ENCODE peak calls at places on chromosomes 5 and 9, in nine cellular contexts. Q is psoas muscle; F is neural progenitor cell; C is iPS DF 6.9; Z is naive thymus-derived CD4-positive, alpha-beta T cell; I is kidney glomerular epithelial cell; N is GM23248; G is RCC 7860; S is A549. B is an unnamed sample.

GRCh38 chr9:131045300-131046092 is 36.5 kb downstream of the LAMC3 start:
- DNase-seq in F (no peak), C (no peak), I (no peak), G (no peak), N (peak), Z (peak), Q (no peak), S (peak), B (no peak)

GRCh38 chr5:148976569-148977321 is 86.1 kb downstream of the SH3TC2 start:
- DNase-seq in N (peak), Q (no peak), S (no peak), G (peak), F (peak), Z (no peak), I (peak), C (no peak), B (no peak)

GRCh38 chr5:151662805-151663204 is 23.9 kb downstream of the SPARC start:
- DNase-seq in F (no peak), I (no peak), C (no peak), Q (no peak), Z (no peak), G (no peak), N (no peak), S (no peak), B (no peak)

GRCh38 chr5:2093859-2094615 is 211.3 kb upstream of the IRX4 start:
- DNase-seq in N (peak), Z (no peak), Q (peak), G (no peak), F (no peak), S (no peak), I (no peak), C (no peak), B (peak)

GRCh38 chr5:168770036-168770498 is 190.9 kb upstream of the PANK3 start:
- DNase-seq in Z (no peak), N (no peak), I (no peak), C (no peak), G (no peak), S (no peak), F (peak), Q (no peak), B (no peak)

GRCh38 chr5:74588415-74588814 is 52.1 kb downstream of the ENC1 start:
- DNase-seq in S (no peak), G (no peak), F (no peak), N (no peak), C (no peak), Z (no peak), Q (no peak), I (no peak), B (no peak)

GRCh38 chr5:34599471-34600117 is 56.5 kb upstream of the RAI14 start:
- DNase-seq in F (no peak), S (no peak), Q (no peak), Z (no peak), I (no peak), C (no peak), G (no peak), N (peak), B (no peak)

GRCh38 chr5:177189965-177190364 is 56.4 kb downstream of the NSD1 start:
- DNase-seq in I (no peak), N (no peak), Z (no peak), Q (no peak), S (no peak), G (no peak), F (no peak), C (no peak), B (no peak)

GRCh38 chr5:81506900-81507588 is 113.1 kb upstream of the ACOT12 start:
- DNase-seq in G (peak), Q (no peak), I (peak), F (peak), S (peak), N (peak), Z (peak), C (peak), B (peak)

GRCh38 chr9:93235278-93235960 is 51.5 kb downstream of the WNK2 start:
- DNase-seq in Z (no peak), F (no peak), C (no peak), S (no peak), N (no peak), G (no peak), I (no peak), Q (no peak), B (no peak)

GRCh38 chr5:66875325-66875724 is 279.1 kb downstream of the MAST4 start:
- DNase-seq in N (no peak), S (no peak), C (no peak), I (no peak), F (no peak), Z (no peak), Q (no peak), G (no peak), B (no peak)

GRCh38 chr5:138022912-138023311 is 10.0 kb downstream of the FAM13B start:
- DNase-seq in S (no peak), I (no peak), Z (no peak), G (no peak), F (no peak), C (no peak), Q (no peak), N (no peak), B (no peak)

GRCh38 chr5:175797521-175798038 is 73.8 kb upstream of the CPLX2 start:
- DNase-seq in N (no peak), G (no peak), S (no peak), F (peak), C (no peak), Q (no peak), Z (no peak), I (no peak), B (no peak)

GRCh38 chr9:14317667-14318255 is 3.8 kb upstream of the NFIB start:
- DNase-seq in S (no peak), I (no peak), Z (no peak), C (no peak), N (no peak), G (no peak), F (no peak), Q (no peak), B (no peak)

GRCh38 chr5:153539983-153540382 is 49.5 kb downstream of the GRIA1 start:
- DNase-seq in F (no peak), I (no peak), Z (no peak), N (no peak), Q (no peak), C (no peak), G (no peak), S (no peak), B (no peak)

GRCh38 chr9:113828211-113828610 is 47.9 kb upstream of the ZNF618 start:
- DNase-seq in C (no peak), N (peak), F (no peak), Q (no peak), G (no peak), I (no peak), S (no peak), Z (no peak), B (no peak)

GRCh38 chr9:4333787-4334186 is 33.9 kb upstream of the GLIS3 start:
- DNase-seq in Q (no peak), S (no peak), C (no peak), F (no peak), Z (no peak), G (no peak), I (no peak), N (no peak), B (no peak)

GRCh38 chr5:73119492-73120157 is 750 bp upstream of the TMEM171 start:
- DNase-seq in Q (peak), C (no peak), S (no peak), I (peak), F (peak), G (peak), N (no peak), Z (no peak), B (no peak)

GRCh38 chr5:127028822-127029457 is 1.4 kb downstream of the MARCHF3 start:
- DNase-seq in G (no peak), F (no peak), Z (no peak), S (no peak), C (no peak), I (no peak), Q (no peak), N (no peak), B (no peak)

GRCh38 chr5:95697781-95698681 is 15.2 kb upstream of the SPATA9 start:
- DNase-seq in F (no peak), N (peak), S (no peak), G (peak), C (no peak), Z (no peak), I (peak), Q (no peak), B (no peak)

GRCh38 chr5:157594237-157594636 is 18.7 kb upstream of the ADAM19 start:
- DNase-seq in I (no peak), F (no peak), S (no peak), Q (no peak), Z (no peak), G (no peak), N (no peak), C (no peak), B (no peak)

GRCh38 chr5:67971223-67971830 is 244.2 kb upstream of the PIK3R1 start:
- DNase-seq in S (no peak), Q (peak), N (peak), I (no peak), C (no peak), F (no peak), G (no peak), Z (no peak), B (no peak)

GRCh38 chr9:4117835-4118610 is 181.8 kb downstream of the GLIS3 start:
- DNase-seq in I (no peak), S (no peak), G (no peak), Q (no peak), C (peak), N (no peak), F (no peak), Z (no peak), B (no peak)

GRCh38 chr5:53080271-53080670 is 29.3 kb downstream of the MOCS2 start:
- DNase-seq in G (no peak), F (no peak), S (no peak), I (no peak), N (no peak), C (no peak), Z (no peak), Q (no peak), B (no peak)

GRCh38 chr9:133234577-133235322 is 25.7 kb upstream of the OBP2B start:
- DNase-seq in S (no peak), Z (no peak), G (no peak), C (no peak), F (no peak), Q (no peak), I (no peak), N (no peak), B (no peak)

GRCh38 chr9:88716636-88717035 is 181.7 kb downstream of the NXNL2 start:
- DNase-seq in C (no peak), S (no peak), Z (no peak), Q (no peak), I (no peak), N (peak), G (no peak), F (no peak), B (no peak)

GRCh38 chr5:150598046-150598445 is 42.4 kb upstream of the SYNPO start:
- DNase-seq in I (no peak), S (no peak), Q (no peak), N (no peak), C (no peak), G (no peak), F (no peak), Z (no peak), B (no peak)

GRCh38 chr5:16736158-16736994 is 119.6 kb upstream of the RETREG1 start:
- DNase-seq in N (peak), Q (no peak), Z (no peak), I (no peak), C (no peak), S (no peak), F (peak), G (no peak), B (peak)

GRCh38 chr9:121785673-121786542 is 134.5 kb downstream of the DAB2IP start:
- DNase-seq in N (no peak), C (no peak), S (no peak), Q (no peak), F (no peak), I (no peak), Z (no peak), G (no peak), B (no peak)

GRCh38 chr5:6328173-6328572 is 50.2 kb downstream of the MED10 start:
- DNase-seq in N (peak), Q (no peak), F (peak), I (peak), C (peak), G (peak), Z (no peak), S (no peak), B (no peak)

GRCh38 chr5:675111-675875 is 17.9 kb downstream of the TPPP start:
- DNase-seq in Z (no peak), Q (peak), C (no peak), F (no peak), N (no peak), G (no peak), I (no peak), S (no peak), B (no peak)

B was measured in pulmonary artery endothelial cell.